ENCODE peak calls at places on chromosomes 1 and 21, in nine cellular contexts. V, Z, J, X, Q, A, T, D and N are unnamed samples.

GRCh38 chr21:29184047-29184446 is 53.6 kb downstream of the MAP3K7CL start:
- DNase-seq in J (no peak), A (no peak), T (no peak), Z (no peak), V (no peak), D (no peak), X (no peak), Q (no peak), N (no peak)

GRCh38 chr1:5907386-5907785 is 84.8 kb downstream of the NPHP4 start:
- DNase-seq in T (no peak), A (no peak), Q (no peak), D (no peak), J (no peak), Z (no peak), V (no peak), X (no peak), N (no peak)

GRCh38 chr1:172951728-172952365 is 98.9 kb downstream of the TNFSF18 start:
- DNase-seq in V (no peak), J (peak), X (no peak), T (no peak), A (no peak), Z (no peak), Q (peak), D (no peak), N (no peak)

GRCh38 chr1:11573293-11573692 is 80.9 kb downstream of the FBXO2 start:
- DNase-seq in Z (no peak), X (no peak), A (no peak), D (no peak), J (no peak), T (no peak), Q (no peak), V (no peak), N (no peak)

GRCh38 chr1:56229183-56229582 is 350.2 kb downstream of the PLPP3 start:
- DNase-seq in V (no peak), A (no peak), T (no peak), D (no peak), X (no peak), J (no peak), Q (no peak), Z (no peak), N (no peak)

GRCh38 chr1:38578444-38578951 is 281.1 kb downstream of the RRAGC start:
- DNase-seq in X (no peak), D (no peak), Q (no peak), T (no peak), J (no peak), V (no peak), A (no peak), Z (no peak), N (no peak)

GRCh38 chr1:64917907-64918306 is 48.4 kb downstream of the JAK1 start:
- DNase-seq in Z (no peak), V (no peak), Q (no peak), A (no peak), D (no peak), J (no peak), T (no peak), X (no peak), N (no peak)

GRCh38 chr1:111596499-111596898 is 23.1 kb upstream of the RAP1A start:
- DNase-seq in T (no peak), Z (no peak), Q (peak), J (no peak), X (peak), V (no peak), D (no peak), A (no peak), N (no peak)

GRCh38 chr1:30748098-30748698 is 9.4 kb downstream of the LAPTM5 start:
- DNase-seq in V (no peak), X (no peak), Q (no peak), J (peak), Z (no peak), T (no peak), A (no peak), D (no peak), N (no peak)

GRCh38 chr1:203636306-203636705 is 9.7 kb downstream of the ATP2B4 start:
- DNase-seq in V (no peak), J (peak), Q (no peak), Z (no peak), T (no peak), X (no peak), A (no peak), D (no peak), N (no peak)

GRCh38 chr1:151832318-151832984 is 849 bp upstream of the RORC start:
- DNase-seq in J (peak), X (no peak), Z (no peak), T (no peak), A (no peak), D (no peak), Q (no peak), V (no peak), N (peak)

GRCh38 chr21:35044128-35044527 is 5.0 kb downstream of the RUNX1 start:
- DNase-seq in X (no peak), V (no peak), J (no peak), T (no peak), Z (no peak), A (no peak), Q (no peak), D (no peak), N (no peak)

GRCh38 chr1:167090289-167090942 is at the start of gene GPA33:
- DNase-seq in T (no peak), V (no peak), D (no peak), A (no peak), Q (no peak), Z (no peak), X (peak), J (no peak), N (no peak)

GRCh38 chr21:45972716-45973474 is 8.7 kb upstream of the COL6A1 start:
- DNase-seq in D (no peak), T (no peak), Q (no peak), J (peak), Z (no peak), V (peak), A (no peak), X (no peak), N (peak)

GRCh38 chr21:29265690-29266479 is 32.8 kb upstream of the BACH1 start:
- DNase-seq in Z (no peak), D (no peak), V (peak), X (no peak), A (no peak), T (no peak), J (peak), Q (no peak), N (no peak)

GRCh38 chr1:2952371-2952770 is 68.9 kb upstream of the ACTRT2 start:
- DNase-seq in X (no peak), A (no peak), T (no peak), Q (no peak), V (no peak), D (no peak), J (no peak), Z (no peak), N (no peak)

GRCh38 chr1:214510914-214511638 is 40.3 kb downstream of the PTPN14 start:
- DNase-seq in T (no peak), D (no peak), Z (no peak), Q (no peak), X (no peak), J (no peak), A (no peak), V (no peak), N (no peak)

GRCh38 chr1:114512595-114513280 is 1.7 kb upstream of the TRIM33 start:
- DNase-seq in A (no peak), V (no peak), D (no peak), Q (no peak), J (no peak), X (no peak), Z (no peak), T (no peak), N (no peak)

GRCh38 chr1:154301582-154301981 is 19.3 kb upstream of the AQP10 start:
- DNase-seq in J (no peak), V (no peak), A (no peak), Z (no peak), X (no peak), Q (no peak), T (no peak), D (no peak), N (no peak)